ENCODE peak calls at places on chromosomes 13 and 19, in four cellular contexts. N is GM23248, B is fibroblast of lung, A is colonic mucosa. F is an unnamed sample.

GRCh38 chr19:19304186-19304975 is 15.9 kb downstream of the SUGP1 start:
- DNase-seq in N (no peak), B (no peak), A (no peak), F (no peak)

GRCh38 chr19:54002495-54003315 is 11.3 kb downstream of the CACNG6 start:
- DNase-seq in N (no peak), B (no peak), A (no peak), F (no peak)

GRCh38 chr13:36057041-36057440 is 74.1 kb downstream of the DCLK1 start:
- DNase-seq in N (peak), B (peak), A (no peak), F (no peak)

GRCh38 chr19:32599736-32600157 is 18.8 kb downstream of the PDCD5 start:
- DNase-seq in N (peak), B (peak), A (peak), F (no peak)

GRCh38 chr19:5001547-5002131 is 32.7 kb downstream of the KDM4B start:
- DNase-seq in N (peak), B (peak), A (no peak), F (no peak)

GRCh38 chr13:46961719-46962118 is 64.9 kb upstream of the HTR2A start:
- DNase-seq in N (peak), B (peak), A (no peak), F (no peak)

GRCh38 chr13:98147521-98147920 is 4.6 kb downstream of the FARP1 start:
- DNase-seq in N (no peak), B (no peak), A (no peak), F (no peak)

GRCh38 chr13:81393686-81394085 is 1052.8 kb upstream of the SPRY2 start:
- DNase-seq in N (no peak), B (no peak), A (peak), F (no peak)

GRCh38 chr19:1942934-1943555 is 2.1 kb downstream of the CSNK1G2 start:
- DNase-seq in N (peak), B (no peak), A (no peak), F (peak)

DNA sequence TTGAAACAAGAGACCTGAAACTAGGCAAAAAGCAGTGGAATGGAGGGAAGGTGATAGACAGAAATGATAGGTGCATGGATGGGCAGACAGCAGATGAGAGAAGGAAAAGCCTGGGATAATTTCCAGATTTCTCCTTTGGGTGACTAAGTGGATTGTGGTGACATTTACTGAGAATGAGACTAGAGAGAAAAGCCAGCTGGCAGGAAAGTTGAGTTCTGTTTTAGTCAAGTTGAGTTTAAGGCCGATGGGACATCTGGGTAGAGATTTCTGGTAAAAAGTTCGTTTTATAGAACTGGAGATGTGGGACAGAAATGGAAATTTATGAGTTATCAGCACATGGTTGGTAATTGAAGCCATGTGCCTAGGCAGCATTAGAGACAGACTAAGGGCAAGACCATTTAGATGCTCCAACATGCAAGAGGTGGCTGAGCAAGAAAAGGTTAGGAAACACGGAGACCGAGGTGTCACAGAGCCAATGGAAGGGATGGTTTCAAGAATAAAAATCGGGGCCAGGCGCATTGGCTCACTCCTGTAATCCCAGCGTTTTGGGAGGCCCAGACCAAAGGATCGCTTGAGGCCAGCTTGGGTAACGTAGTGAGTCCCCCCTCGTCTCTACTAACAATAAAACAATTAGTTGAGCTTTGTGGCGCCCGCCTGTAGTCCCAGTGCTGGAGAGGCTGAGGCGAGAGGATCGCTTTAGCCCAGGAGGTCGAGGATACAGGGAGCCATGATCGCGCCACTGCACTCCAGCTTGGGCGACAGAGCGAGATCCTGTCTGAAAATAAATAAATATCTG is 9.6 kb upstream of the DGKH start:
- DNase-seq in N (peak), B (no peak), A (no peak), F (peak)
- H3K9ac ChIP-seq in N (no peak), B (no peak), A (no peak), F (no peak)

GRCh38 chr19:55382522-55383054 is 1.5 kb downstream of the TMEM238 start:
- DNase-seq in N (no peak), B (no peak), A (no peak), F (no peak)
- H3K4me3 ChIP-seq in N (no peak), B (no peak), A (no peak), F (no peak)

GRCh38 chr19:8654591-8655339 is 24.3 kb downstream of the NFILZ start:
- DNase-seq in N (peak), B (peak), A (peak), F (peak)
- H3K9ac ChIP-seq in N (no peak), B (no peak), A (peak), F (no peak)

GRCh38 chr13:113816248-113816924 is 47.5 kb downstream of the GAS6 start:
- DNase-seq in N (peak), B (no peak), A (no peak), F (no peak)
- H3K4me3 ChIP-seq in N (no peak), B (no peak), A (no peak), F (no peak)

GRCh38 chr13:100347941-100348340 is 240.6 kb downstream of the GGACT start:
- DNase-seq in N (no peak), B (peak), A (peak), F (no peak)
- H3K9ac ChIP-seq in N (no peak), B (no peak), A (no peak), F (no peak)

GRCh38 chr19:3034845-3035541 is 5.9 kb upstream of the TLE2 start:
- DNase-seq in N (peak), B (peak), A (no peak), F (no peak)
- H3K4me3 ChIP-seq in N (peak), B (peak), A (peak), F (peak)

DNA sequence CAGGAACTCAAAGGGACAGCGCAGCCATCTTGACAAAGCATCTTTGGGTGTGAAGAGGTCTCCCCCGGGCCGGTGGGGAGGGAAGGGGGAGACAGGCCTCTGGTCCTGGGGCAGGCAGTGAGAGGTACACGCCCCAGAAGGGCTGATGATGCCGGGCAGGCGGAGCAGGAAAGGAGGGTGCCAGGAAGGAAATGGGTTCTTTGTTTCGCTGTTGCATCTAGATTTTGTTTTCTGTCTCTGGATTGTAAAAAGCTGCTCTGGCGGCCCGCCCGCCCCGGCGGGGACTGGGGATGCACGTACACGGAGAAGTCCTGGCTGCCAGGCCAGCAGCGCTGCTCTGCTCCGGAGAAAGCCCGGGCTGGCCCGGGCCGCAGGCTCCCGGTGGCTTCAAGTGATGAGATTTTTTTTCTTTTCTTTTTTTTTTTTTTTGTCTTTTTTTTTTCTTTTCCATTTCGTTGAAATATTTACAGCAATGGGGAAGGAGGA is 13.2 kb upstream of the ASF1B start:
- DNase-seq in N (peak), B (peak), A (peak), F (peak)
- H3K9ac ChIP-seq in N (peak), B (peak), A (peak), F (no peak)

GRCh38 chr19:608155-609000 is 18.7 kb downstream of the HCN2 start:
- DNase-seq in N (no peak), B (no peak), A (no peak), F (no peak)

GRCh38 chr19:609001-609340 is 19.3 kb downstream of the HCN2 start:
- DNase-seq in N (no peak), B (no peak), A (no peak), F (no peak)

GRCh38 chr19:611506-611869 is 21.8 kb downstream of the HCN2 start:
- DNase-seq in N (peak), B (peak), A (no peak), F (no peak)

GRCh38 chr19:610801-611505 is 21.3 kb downstream of the HCN2 start:
- DNase-seq in N (peak), B (peak), A (no peak), F (peak)

DNA sequence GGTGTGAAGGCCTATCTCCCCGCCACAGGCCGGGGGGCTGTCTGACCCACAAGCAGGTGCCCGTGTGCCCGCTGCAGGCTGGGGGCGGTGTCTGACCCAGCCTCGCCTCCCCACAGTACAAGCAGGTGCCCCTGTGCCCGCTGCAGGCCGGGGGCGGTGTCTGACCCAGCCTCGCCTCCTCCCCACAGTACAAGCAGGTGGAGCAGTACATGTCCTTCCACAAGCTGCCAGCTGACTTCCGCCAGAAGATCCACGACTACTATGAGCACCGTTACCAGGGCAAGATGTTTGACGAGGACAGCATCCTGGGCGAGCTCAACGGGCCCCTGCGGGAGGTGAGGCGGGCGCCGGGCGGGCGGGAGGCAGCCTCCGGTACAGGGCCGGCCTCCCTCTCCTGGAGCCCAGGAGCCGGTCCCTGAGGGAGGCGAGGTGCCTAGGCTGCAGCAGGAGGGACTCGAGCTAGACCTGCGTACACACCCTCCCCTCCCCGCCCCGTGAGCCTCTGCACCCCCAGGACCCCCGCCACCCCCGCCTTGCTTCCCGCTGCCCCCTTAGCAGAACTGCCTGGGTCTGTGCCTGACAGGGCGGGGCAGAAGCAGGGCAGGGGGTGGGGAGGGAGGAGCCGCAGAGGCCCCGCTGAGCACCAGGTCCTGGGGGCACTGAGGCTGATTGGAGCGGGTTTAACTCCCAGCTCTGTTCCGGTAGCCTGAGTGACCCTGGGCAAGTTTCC is 20.6 kb downstream of the HCN2 start:
- DNase-seq in N (no peak), B (no peak), A (no peak), F (no peak)
- H3K4me3 ChIP-seq in N (no peak), B (no peak), A (peak), F (no peak)

F was measured in kidney.